ENCODE peak calls at places on chromosomes 7 and 10, in ten cellular contexts. O is stimulated activated CD4-positive, alpha-beta T cell treated with anti-CD3 and anti-CD28 coated beads, Interleukin-1b, Interleukin-23, amount 100 ng/mL, for 24 hours; Y is H7; Z is body of pancreas; W is AG10803; P is T-cell; Q is SJSA1; G is AG20443; F is fibroblast of lung; T is BE2C. M is an unnamed sample.

GRCh38 chr7:155865830-155866545 is 53.7 kb upstream of the SHH start:
- DNase-seq in O (no peak), Y (no peak), Z (no peak), W (no peak), P (no peak), Q (no peak), G (no peak), F (no peak), T (no peak), M (no peak)

GRCh38 chr7:121558288-121558687 is 162.2 kb upstream of the FAM3C start:
- DNase-seq in O (no peak), Y (peak), Z (no peak), W (no peak), P (no peak), Q (no peak), G (no peak), F (no peak), T (no peak), M (no peak)

GRCh38 chr7:141272417-141272816 is 198.6 kb downstream of the TMEM178B start:
- DNase-seq in O (no peak), Y (peak), Z (no peak), W (no peak), P (no peak), Q (no peak), G (no peak), F (no peak), T (no peak), M (no peak)

GRCh38 chr10:87541114-87541513 is 36.4 kb downstream of the MINPP1 start:
- DNase-seq in O (no peak), Y (no peak), Z (no peak), W (no peak), P (no peak), Q (peak), G (no peak), F (peak), T (no peak), M (no peak)

GRCh38 chr10:35979116-35979515 is 337.0 kb upstream of the FZD8 start:
- DNase-seq in O (no peak), Y (no peak), Z (no peak), W (no peak), P (no peak), Q (no peak), G (no peak), F (no peak), T (no peak), M (no peak)

GRCh38 chr10:78386495-78386894 is 352.8 kb downstream of the RPS24 start:
- DNase-seq in O (no peak), Y (no peak), Z (no peak), W (no peak), P (no peak), Q (no peak), G (no peak), F (no peak), T (no peak), M (no peak)

GRCh38 chr7:1234794-1235500 is 2.3 kb downstream of the UNCX start:
- DNase-seq in O (no peak), Y (peak), Z (no peak), W (no peak), P (no peak), Q (no peak), G (no peak), F (no peak), T (peak), M (no peak)

GRCh38 chr10:132386419-132386831 is 10.6 kb upstream of the PWWP2B start:
- DNase-seq in O (no peak), Y (peak), Z (peak), W (no peak), P (no peak), Q (no peak), G (no peak), F (no peak), T (no peak), M (no peak)

GRCh38 chr10:128147669-128148068 is 21.4 kb upstream of the MKI67 start:
- DNase-seq in O (no peak), Y (no peak), Z (no peak), W (peak), P (no peak), Q (no peak), G (peak), F (peak), T (no peak), M (no peak)

GRCh38 chr7:64045301-64046040 is at the start of gene ZNF727:
- DNase-seq in O (peak), Y (no peak), Z (peak), W (no peak), P (no peak), Q (no peak), G (no peak), F (no peak), T (no peak), M (peak)

GRCh38 chr10:100569687-100570517 is 34.2 kb downstream of the HIF1AN start:
- DNase-seq in O (no peak), Y (peak), Z (peak), W (no peak), P (no peak), Q (no peak), G (no peak), F (no peak), T (no peak), M (no peak)

GRCh38 chr10:13453896-13454295 is 74.9 kb downstream of the BEND7 start:
- DNase-seq in O (peak), Y (peak), Z (no peak), W (no peak), P (peak), Q (no peak), G (no peak), F (no peak), T (no peak), M (no peak)

GRCh38 chr10:75404335-75405200 is 3.0 kb upstream of the ZNF503 start:
- DNase-seq in O (no peak), Y (peak), Z (peak), W (no peak), P (no peak), Q (no peak), G (no peak), F (no peak), T (no peak), M (peak)

GRCh38 chr7:16223963-16224707 is 197.2 kb downstream of the CRPPA start:
- DNase-seq in O (peak), Y (no peak), Z (no peak), W (no peak), P (peak), Q (peak), G (no peak), F (no peak), T (no peak), M (no peak)

GRCh38 chr7:16891338-16891737 is 9.6 kb upstream of the AGR3 start:
- DNase-seq in O (no peak), Y (peak), Z (peak), W (peak), P (no peak), Q (peak), G (peak), F (peak), T (no peak), M (peak)

GRCh38 chr10:119395287-119396007 is 147.1 kb downstream of the RGS10 start:
- DNase-seq in O (no peak), Y (peak), Z (no peak), W (no peak), P (no peak), Q (peak), G (no peak), F (peak), T (no peak), M (no peak)

GRCh38 chr10:128716181-128716580 is 590.0 kb upstream of the MKI67 start:
- DNase-seq in O (no peak), Y (no peak), Z (no peak), W (no peak), P (no peak), Q (no peak), G (no peak), F (no peak), T (no peak), M (no peak)

GRCh38 chr7:46600340-46600739 is 679.3 kb upstream of the IGFBP3 start:
- DNase-seq in O (no peak), Y (no peak), Z (peak), W (peak), P (no peak), Q (no peak), G (peak), F (peak), T (no peak), M (no peak)

GRCh38 chr7:114784756-114785155 is 137.1 kb upstream of the MDFIC start:
- DNase-seq in O (no peak), Y (no peak), Z (no peak), W (no peak), P (no peak), Q (no peak), G (no peak), F (no peak), T (no peak), M (no peak)

GRCh38 chr10:78313636-78314035 is 280.0 kb downstream of the RPS24 start:
- DNase-seq in O (no peak), Y (no peak), Z (no peak), W (no peak), P (no peak), Q (no peak), G (no peak), F (no peak), T (no peak), M (peak)

GRCh38 chr10:96988421-96988820 is 156.3 kb downstream of the LCOR start:
- DNase-seq in O (no peak), Y (no peak), Z (no peak), W (no peak), P (no peak), Q (no peak), G (no peak), F (no peak), T (no peak), M (no peak)

GRCh38 chr7:7920481-7920880 is 48.1 kb upstream of the GLCCI1 start:
- DNase-seq in O (no peak), Y (no peak), Z (peak), W (no peak), P (no peak), Q (no peak), G (no peak), F (no peak), T (no peak), M (no peak)

GRCh38 chr7:139825666-139826290 is 3.3 kb upstream of the TBXAS1 start:
- DNase-seq in O (no peak), Y (no peak), Z (no peak), W (peak), P (no peak), Q (peak), G (peak), F (peak), T (no peak), M (no peak)

GRCh38 chr7:138000081-138000701 is 1.7 kb downstream of the CREB3L2 start:
- DNase-seq in O (no peak), Y (peak), Z (peak), W (peak), P (no peak), Q (peak), G (peak), F (peak), T (no peak), M (no peak)

GRCh38 chr7:50663396-50664102 is 98.3 kb upstream of the DDC start:
- DNase-seq in O (no peak), Y (no peak), Z (no peak), W (no peak), P (no peak), Q (no peak), G (no peak), F (no peak), T (no peak), M (peak)

GRCh38 chr7:65448824-65449504 is 75.3 kb downstream of the ZNF92 start:
- DNase-seq in O (no peak), Y (no peak), Z (no peak), W (peak), P (no peak), Q (peak), G (peak), F (peak), T (no peak), M (no peak)

GRCh38 chr7:150569245-150569644 is 2.1 kb downstream of the GIMAP4 start:
- DNase-seq in O (no peak), Y (no peak), Z (no peak), W (no peak), P (no peak), Q (no peak), G (no peak), F (no peak), T (no peak), M (no peak)

GRCh38 chr7:130919316-130920103 is 185.5 kb upstream of the KLF14 start:
- DNase-seq in O (no peak), Y (no peak), Z (no peak), W (no peak), P (no peak), Q (no peak), G (no peak), F (no peak), T (no peak), M (no peak)

GRCh38 chr7:16646427-16647081 is 573 bp downstream of the BZW2 start:
- DNase-seq in O (peak), Y (no peak), Z (peak), W (no peak), P (no peak), Q (peak), G (no peak), F (peak), T (peak), M (no peak)

GRCh38 chr10:89090760-89091455 is 100.3 kb downstream of the FAS start:
- DNase-seq in O (no peak), Y (no peak), Z (no peak), W (peak), P (no peak), Q (no peak), G (no peak), F (peak), T (no peak), M (no peak)

GRCh38 chr7:144736880-144737493 is 98.9 kb downstream of the TPK1 start:
- DNase-seq in O (no peak), Y (no peak), Z (no peak), W (no peak), P (no peak), Q (no peak), G (no peak), F (no peak), T (no peak), M (no peak)

GRCh38 chr7:38335123-38335489 is 61.7 kb upstream of the TARP start:
- DNase-seq in O (no peak), Y (no peak), Z (no peak), W (no peak), P (no peak), Q (no peak), G (no peak), F (no peak), T (no peak), M (no peak)

GRCh38 chr10:127310932-127311331 is 114.5 kb upstream of the INSYN2A start:
- DNase-seq in O (no peak), Y (no peak), Z (no peak), W (no peak), P (no peak), Q (no peak), G (no peak), F (no peak), T (no peak), M (no peak)

GRCh38 chr10:123147635-123148413 is at the start of gene HMX2:
- DNase-seq in O (no peak), Y (peak), Z (no peak), W (no peak), P (no peak), Q (no peak), G (no peak), F (no peak), T (no peak), M (no peak)

GRCh38 chr7:11261470-11261869 is 287.8 kb downstream of the PHF14 start:
- DNase-seq in O (no peak), Y (no peak), Z (peak), W (no peak), P (no peak), Q (no peak), G (no peak), F (no peak), T (peak), M (peak)

GRCh38 chr10:69348824-69349541 is 67.7 kb downstream of the TACR2 start:
- DNase-seq in O (no peak), Y (no peak), Z (peak), W (peak), P (no peak), Q (no peak), G (peak), F (peak), T (no peak), M (no peak)

GRCh38 chr7:9680713-9681112 is 1247.3 kb downstream of the NXPH1 start:
- DNase-seq in O (no peak), Y (no peak), Z (no peak), W (no peak), P (no peak), Q (no peak), G (no peak), F (no peak), T (no peak), M (no peak)

M was measured in prostate gland.